ENCODE peak calls at places on chromosomes 2 and 18, in seven cellular contexts. One of them, this sample, is unnamed.
A peak's percentile ranks its signal among the peaks of the same experiment; 100 is the strongest.

GRCh38 chr2:230925879-230926765 is 1.1 kb upstream of the GPR55 start:
- DNase-seq in AG09319: no peak
- DNase-seq in aorta: no peak
- DNase-seq in lung: no peak
- DNase-seq in Ammon's horn: no peak
- DNase-seq in Daoy: no peak
- DNase-seq in ACHN: peak; percentile 28
- DNase-seq in this sample: no peak

GRCh38 chr2:145027073-145027459 is 507.1 kb upstream of the ZEB2 start:
- DNase-seq in aorta: no peak
- DNase-seq in Ammon's horn: no peak
- DNase-seq in ACHN: no peak
- DNase-seq in AG09319: no peak
- DNase-seq in lung: no peak
- DNase-seq in Daoy: no peak
- DNase-seq in this sample: peak; percentile 69

GRCh38 chr2:73063909-73064875 is 7.3 kb downstream of the SFXN5 start:
- DNase-seq in AG09319: no peak
- DNase-seq in aorta: no peak
- DNase-seq in ACHN: peak; percentile 88
- DNase-seq in Ammon's horn: no peak
- DNase-seq in Daoy: peak; percentile 85
- DNase-seq in lung: no peak
- DNase-seq in this sample: no peak

GRCh38 chr2:8202139-8202538 is 479.7 kb upstream of the ID2 start:
- DNase-seq in AG09319: no peak
- DNase-seq in Daoy: no peak
- DNase-seq in lung: no peak
- DNase-seq in aorta: no peak
- DNase-seq in ACHN: no peak
- DNase-seq in Ammon's horn: no peak
- DNase-seq in this sample: no peak

GRCh38 chr18:79393626-79394401 is 1.9 kb upstream of the NFATC1 start:
- DNase-seq in lung: peak; percentile 91
- DNase-seq in Daoy: peak; percentile 89
- DNase-seq in ACHN: peak; percentile 84
- DNase-seq in Ammon's horn: peak; percentile 64
- DNase-seq in aorta: peak; percentile 97
- DNase-seq in AG09319: peak; percentile 67
- DNase-seq in this sample: peak; percentile 71

GRCh38 chr2:1728821-1729220 is 15.5 kb downstream of the PXDN start:
- DNase-seq in Ammon's horn: no peak
- DNase-seq in lung: no peak
- DNase-seq in Daoy: peak; percentile 58
- DNase-seq in ACHN: peak; percentile 32
- DNase-seq in AG09319: no peak
- DNase-seq in aorta: peak; percentile 78
- DNase-seq in this sample: peak; percentile 72

GRCh38 chr2:172655091-172655837 is 80.4 kb upstream of the RAPGEF4 start:
- DNase-seq in ACHN: no peak
- DNase-seq in AG09319: peak; percentile 50
- DNase-seq in Ammon's horn: no peak
- DNase-seq in Daoy: peak; percentile 24
- DNase-seq in lung: no peak
- DNase-seq in aorta: no peak
- DNase-seq in this sample: no peak

GRCh38 chr18:59085126-59085794 is 54.4 kb upstream of the SEC11C start:
- DNase-seq in Ammon's horn: no peak
- DNase-seq in aorta: no peak
- DNase-seq in lung: no peak
- DNase-seq in AG09319: no peak
- DNase-seq in ACHN: no peak
- DNase-seq in Daoy: no peak
- DNase-seq in this sample: no peak

GRCh38 chr2:15610430-15610952 is 18.8 kb downstream of the DDX1 start:
- DNase-seq in Daoy: no peak
- DNase-seq in AG09319: no peak
- DNase-seq in aorta: no peak
- DNase-seq in ACHN: no peak
- DNase-seq in Ammon's horn: no peak
- DNase-seq in lung: no peak
- DNase-seq in this sample: no peak

GRCh38 chr2:106866636-106867035 is 19.3 kb downstream of the ST6GAL2 start:
- DNase-seq in aorta: no peak
- DNase-seq in AG09319: no peak
- DNase-seq in ACHN: no peak
- DNase-seq in Ammon's horn: no peak
- DNase-seq in lung: no peak
- DNase-seq in Daoy: no peak
- DNase-seq in this sample: no peak

GRCh38 chr18:69574401-69574800 is 173.7 kb downstream of the DOK6 start:
- DNase-seq in aorta: no peak
- DNase-seq in Daoy: no peak
- DNase-seq in ACHN: no peak
- DNase-seq in Ammon's horn: no peak
- DNase-seq in lung: no peak
- DNase-seq in AG09319: no peak
- DNase-seq in this sample: no peak

GRCh38 chr2:129681788-129682187 is 297.7 kb upstream of the RAB6C start:
- DNase-seq in aorta: no peak
- DNase-seq in Daoy: no peak
- DNase-seq in AG09319: no peak
- DNase-seq in lung: no peak
- DNase-seq in ACHN: no peak
- DNase-seq in Ammon's horn: no peak
- DNase-seq in this sample: no peak

GRCh38 chr2:220077488-220077887 is 450.1 kb downstream of the SLC4A3 start:
- DNase-seq in Daoy: peak; percentile 42
- DNase-seq in AG09319: peak; percentile 57
- DNase-seq in Ammon's horn: peak; percentile 71
- DNase-seq in aorta: no peak
- DNase-seq in ACHN: no peak
- DNase-seq in lung: no peak
- DNase-seq in this sample: no peak

GRCh38 chr2:24359701-24360049 is 661 bp downstream of the ITSN2 start:
- DNase-seq in Ammon's horn: peak; percentile 34
- DNase-seq in lung: peak; percentile 41
- DNase-seq in AG09319: no peak
- DNase-seq in Daoy: peak; percentile 31
- DNase-seq in aorta: peak; percentile 79
- DNase-seq in ACHN: peak; percentile 22
- DNase-seq in this sample: peak; percentile 68

GRCh38 chr2:22970284-22970975 is 414.5 kb upstream of the KLHL29 start:
- DNase-seq in Ammon's horn: no peak
- DNase-seq in lung: no peak
- DNase-seq in ACHN: no peak
- DNase-seq in aorta: no peak
- DNase-seq in Daoy: no peak
- DNase-seq in AG09319: no peak
- DNase-seq in this sample: no peak

GRCh38 chr2:166154685-166155091 is 26.9 kb upstream of the SCN1A start:
- DNase-seq in ACHN: no peak
- DNase-seq in Daoy: no peak
- DNase-seq in lung: no peak
- DNase-seq in AG09319: no peak
- DNase-seq in aorta: no peak
- DNase-seq in Ammon's horn: no peak
- DNase-seq in this sample: no peak

GRCh38 chr2:71786291-71787107 is 333.1 kb downstream of the DYSF start:
- DNase-seq in Ammon's horn: no peak
- DNase-seq in Daoy: no peak
- DNase-seq in aorta: no peak
- DNase-seq in AG09319: no peak
- DNase-seq in ACHN: no peak
- DNase-seq in lung: peak; percentile 25
- DNase-seq in this sample: no peak

GRCh38 chr2:117128471-117128870 is 686.0 kb upstream of the DDX18 start:
- DNase-seq in Ammon's horn: no peak
- DNase-seq in ACHN: no peak
- DNase-seq in AG09319: no peak
- DNase-seq in lung: no peak
- DNase-seq in Daoy: no peak
- DNase-seq in aorta: no peak
- DNase-seq in this sample: no peak

GRCh38 chr2:98773907-98774306 is 43.0 kb upstream of the MGAT4A start:
- DNase-seq in ACHN: no peak
- DNase-seq in Daoy: no peak
- DNase-seq in Ammon's horn: no peak
- DNase-seq in lung: no peak
- DNase-seq in aorta: no peak
- DNase-seq in AG09319: no peak
- DNase-seq in this sample: no peak

GRCh38 chr18:13158428-13158827 is 60.1 kb upstream of the LDLRAD4 start:
- DNase-seq in Daoy: no peak
- DNase-seq in aorta: no peak
- DNase-seq in lung: no peak
- DNase-seq in ACHN: no peak
- DNase-seq in AG09319: no peak
- DNase-seq in Ammon's horn: no peak
- DNase-seq in this sample: no peak

GRCh38 chr18:44537521-44537920 is 143.2 kb upstream of the SETBP1 start:
- DNase-seq in aorta: peak; percentile 77
- DNase-seq in ACHN: peak; percentile 81
- DNase-seq in lung: no peak
- DNase-seq in Ammon's horn: no peak
- DNase-seq in AG09319: peak; percentile 83
- DNase-seq in Daoy: peak; percentile 86
- DNase-seq in this sample: no peak

GRCh38 chr2:131121464-131121863 is 16.3 kb downstream of the PLEKHB2 start:
- DNase-seq in Daoy: peak; percentile 3
- DNase-seq in Ammon's horn: no peak
- DNase-seq in aorta: no peak
- DNase-seq in ACHN: no peak
- DNase-seq in lung: no peak
- DNase-seq in AG09319: no peak
- DNase-seq in this sample: no peak

GRCh38 chr2:127196998-127197397 is 23.1 kb downstream of the CYP27C1 start:
- DNase-seq in ACHN: no peak
- DNase-seq in Daoy: no peak
- DNase-seq in Ammon's horn: no peak
- DNase-seq in AG09319: no peak
- DNase-seq in aorta: no peak
- DNase-seq in lung: no peak
- DNase-seq in this sample: no peak

GRCh38 chr18:29028560-29028959 is 851.6 kb upstream of the CDH2 start:
- DNase-seq in AG09319: no peak
- DNase-seq in Daoy: no peak
- DNase-seq in ACHN: no peak
- DNase-seq in Ammon's horn: no peak
- DNase-seq in aorta: no peak
- DNase-seq in lung: no peak
- DNase-seq in this sample: no peak

GRCh38 chr2:187552959-187553681 is 1.1 kb downstream of the TFPI start:
- DNase-seq in ACHN: peak; percentile 73
- DNase-seq in Daoy: peak; percentile 78
- DNase-seq in aorta: no peak
- DNase-seq in AG09319: no peak
- DNase-seq in Ammon's horn: no peak
- DNase-seq in lung: no peak
- DNase-seq in this sample: no peak

GRCh38 chr2:198102120-198102519 is 297.7 kb downstream of the PLCL1 start:
- DNase-seq in ACHN: no peak
- DNase-seq in Daoy: no peak
- DNase-seq in AG09319: no peak
- DNase-seq in lung: no peak
- DNase-seq in Ammon's horn: no peak
- DNase-seq in aorta: no peak
- DNase-seq in this sample: no peak

GRCh38 chr2:75494137-75494769 is 66.5 kb downstream of the EVA1A start:
- DNase-seq in aorta: no peak
- DNase-seq in Ammon's horn: no peak
- DNase-seq in lung: no peak
- DNase-seq in AG09319: no peak
- DNase-seq in Daoy: peak; percentile 11
- DNase-seq in ACHN: no peak
- DNase-seq in this sample: no peak

GRCh38 chr18:63102941-63103744 is 216.4 kb downstream of the BCL2 start:
- DNase-seq in ACHN: no peak
- DNase-seq in AG09319: no peak
- DNase-seq in lung: no peak
- DNase-seq in Daoy: no peak
- DNase-seq in aorta: no peak
- DNase-seq in Ammon's horn: no peak
- DNase-seq in this sample: no peak

GRCh38 chr2:38692636-38693318 is 26.9 kb downstream of the GALM start:
- DNase-seq in aorta: no peak
- DNase-seq in Daoy: peak; percentile 8
- DNase-seq in Ammon's horn: no peak
- DNase-seq in lung: peak; percentile 36
- DNase-seq in AG09319: no peak
- DNase-seq in ACHN: no peak
- DNase-seq in this sample: peak; percentile 33

This sample was measured in prostate gland.